ENCODE peak calls at places on chromosomes 3 and 15, in five cellular contexts. One of them, this sample, is unnamed.

GRCh38 chr15:66066439-66066838 is 187.1 kb downstream of the MEGF11 start:
- DNase-seq in BJ: no peak
- DNase-seq in ACHN: no peak
- DNase-seq in stimulated activated CD4-positive, alpha-beta T cell treated with anti-CD3 and anti-CD28 coated beads, Interleukin-2, amount 100 ng/mL, for 48 hours: no peak
- DNase-seq in astrocyte of the spinal cord: no peak
- DNase-seq in this sample: no peak

GRCh38 chr3:105598047-105598796 is 231.5 kb downstream of the ALCAM start:
- DNase-seq in BJ: peak; percentile 53
- DNase-seq in ACHN: peak; percentile 64
- DNase-seq in stimulated activated CD4-positive, alpha-beta T cell treated with anti-CD3 and anti-CD28 coated beads, Interleukin-2, amount 100 ng/mL, for 48 hours: no peak
- DNase-seq in astrocyte of the spinal cord: peak; percentile 91
- DNase-seq in this sample: peak; percentile 91

GRCh38 chr3:179653777-179654117 is 907 bp downstream of the USP13 start:
- DNase-seq in BJ: no peak
- DNase-seq in ACHN: peak; percentile 9
- DNase-seq in stimulated activated CD4-positive, alpha-beta T cell treated with anti-CD3 and anti-CD28 coated beads, Interleukin-2, amount 100 ng/mL, for 48 hours: no peak
- DNase-seq in astrocyte of the spinal cord: no peak
- DNase-seq in this sample: no peak

GRCh38 chr15:33608714-33609113 is 297.9 kb downstream of the RYR3 start:
- DNase-seq in BJ: no peak
- DNase-seq in ACHN: peak; percentile 27
- DNase-seq in stimulated activated CD4-positive, alpha-beta T cell treated with anti-CD3 and anti-CD28 coated beads, Interleukin-2, amount 100 ng/mL, for 48 hours: no peak
- DNase-seq in astrocyte of the spinal cord: no peak
- DNase-seq in this sample: peak; percentile 55

GRCh38 chr15:71548317-71548908 is 261.9 kb upstream of the NR2E3 start:
- DNase-seq in BJ: no peak
- DNase-seq in ACHN: no peak
- DNase-seq in stimulated activated CD4-positive, alpha-beta T cell treated with anti-CD3 and anti-CD28 coated beads, Interleukin-2, amount 100 ng/mL, for 48 hours: no peak
- DNase-seq in astrocyte of the spinal cord: no peak
- DNase-seq in this sample: no peak

GRCh38 chr3:124221286-124221821 is 229.4 kb upstream of the ROPN1 start:
- DNase-seq in BJ: no peak
- DNase-seq in ACHN: no peak
- DNase-seq in stimulated activated CD4-positive, alpha-beta T cell treated with anti-CD3 and anti-CD28 coated beads, Interleukin-2, amount 100 ng/mL, for 48 hours: no peak
- DNase-seq in astrocyte of the spinal cord: no peak
- DNase-seq in this sample: no peak

GRCh38 chr3:179474480-179474879 is 23.2 kb upstream of the GNB4 start:
- DNase-seq in BJ: no peak
- DNase-seq in ACHN: no peak
- DNase-seq in stimulated activated CD4-positive, alpha-beta T cell treated with anti-CD3 and anti-CD28 coated beads, Interleukin-2, amount 100 ng/mL, for 48 hours: no peak
- DNase-seq in astrocyte of the spinal cord: no peak
- DNase-seq in this sample: peak; percentile 17

GRCh38 chr3:87260270-87260669 is 16.1 kb downstream of the POU1F1 start:
- DNase-seq in BJ: peak; percentile 3
- DNase-seq in ACHN: peak; percentile 68
- DNase-seq in stimulated activated CD4-positive, alpha-beta T cell treated with anti-CD3 and anti-CD28 coated beads, Interleukin-2, amount 100 ng/mL, for 48 hours: peak; percentile 32
- DNase-seq in astrocyte of the spinal cord: peak; percentile 66
- DNase-seq in this sample: peak; percentile 60

GRCh38 chr3:46852839-46853355 is 10.3 kb downstream of the MYL3 start:
- DNase-seq in BJ: no peak
- DNase-seq in ACHN: no peak
- DNase-seq in stimulated activated CD4-positive, alpha-beta T cell treated with anti-CD3 and anti-CD28 coated beads, Interleukin-2, amount 100 ng/mL, for 48 hours: no peak
- DNase-seq in astrocyte of the spinal cord: no peak
- DNase-seq in this sample: no peak

GRCh38 chr15:84915011-84915958 is 30.8 kb downstream of the SLC28A1 start:
- DNase-seq in BJ: peak; percentile 81
- DNase-seq in ACHN: peak; percentile 47
- DNase-seq in stimulated activated CD4-positive, alpha-beta T cell treated with anti-CD3 and anti-CD28 coated beads, Interleukin-2, amount 100 ng/mL, for 48 hours: peak; percentile 16
- DNase-seq in astrocyte of the spinal cord: peak; percentile 89
- DNase-seq in this sample: peak; percentile 96

GRCh38 chr3:21195203-21195602 is 555.8 kb downstream of the ZNF385D start:
- DNase-seq in BJ: no peak
- DNase-seq in ACHN: no peak
- DNase-seq in stimulated activated CD4-positive, alpha-beta T cell treated with anti-CD3 and anti-CD28 coated beads, Interleukin-2, amount 100 ng/mL, for 48 hours: no peak
- DNase-seq in astrocyte of the spinal cord: no peak
- DNase-seq in this sample: no peak

This sample was measured in RPMI7951.